ENCODE peak calls at places on chromosomes 7 and 10, in six cellular contexts. One of them, this sample, is unnamed.

GRCh38 chr7:81956520-81956919 is 186.7 kb upstream of the HGF start:
- DNase-seq in stomach: no peak
- DNase-seq in A549: peak
- DNase-seq in ovary: no peak
- DNase-seq in transverse colon: no peak
- DNase-seq in upper lobe of left lung: no peak
- DNase-seq in this sample: no peak

GRCh38 chr10:16049050-16049449 is 188.7 kb upstream of the MINDY3 start:
- DNase-seq in stomach: no peak
- DNase-seq in A549: peak
- DNase-seq in ovary: no peak
- DNase-seq in transverse colon: no peak
- DNase-seq in upper lobe of left lung: no peak
- DNase-seq in this sample: no peak

GRCh38 chr10:12193193-12193592 is 2.5 kb downstream of the NUDT5 start:
- DNase-seq in stomach: no peak
- DNase-seq in A549: no peak
- DNase-seq in ovary: no peak
- DNase-seq in transverse colon: no peak
- DNase-seq in upper lobe of left lung: no peak
- DNase-seq in this sample: no peak

GRCh38 chr7:139777948-139778841 is at the start of gene HIPK2:
- DNase-seq in stomach: peak
- DNase-seq in A549: peak
- DNase-seq in ovary: peak
- DNase-seq in transverse colon: peak
- DNase-seq in upper lobe of left lung: peak
- DNase-seq in this sample: peak

GRCh38 chr10:29057712-29058426 is 231.0 kb upstream of the LYZL1 start:
- DNase-seq in stomach: no peak
- DNase-seq in A549: no peak
- DNase-seq in ovary: peak
- DNase-seq in transverse colon: no peak
- DNase-seq in upper lobe of left lung: no peak
- DNase-seq in this sample: no peak

GRCh38 chr7:1579481-1580421 is 9.9 kb upstream of the PSMG3 start:
- DNase-seq in stomach: peak
- DNase-seq in A549: peak
- DNase-seq in ovary: peak
- DNase-seq in transverse colon: peak
- DNase-seq in upper lobe of left lung: peak
- DNase-seq in this sample: peak

GRCh38 chr7:65832281-65832680 is 40.6 kb upstream of the VKORC1L1 start:
- DNase-seq in stomach: no peak
- DNase-seq in A549: peak
- DNase-seq in ovary: no peak
- DNase-seq in transverse colon: peak
- DNase-seq in upper lobe of left lung: no peak
- DNase-seq in this sample: no peak

GRCh38 chr7:149883452-149883861 is 9.7 kb downstream of the ATP6V0E2 start:
- DNase-seq in stomach: peak
- DNase-seq in A549: peak
- DNase-seq in ovary: no peak
- DNase-seq in transverse colon: peak
- DNase-seq in upper lobe of left lung: peak
- DNase-seq in this sample: peak

GRCh38 chr7:132805766-132806165 is 229.5 kb upstream of the PLXNA4 start:
- DNase-seq in stomach: no peak
- DNase-seq in A549: no peak
- DNase-seq in ovary: no peak
- DNase-seq in transverse colon: no peak
- DNase-seq in upper lobe of left lung: no peak
- DNase-seq in this sample: no peak

GRCh38 chr10:13924020-13924725 is 337.4 kb downstream of the PRPF18 start:
- DNase-seq in stomach: no peak
- DNase-seq in A549: no peak
- DNase-seq in ovary: no peak
- DNase-seq in transverse colon: no peak
- DNase-seq in upper lobe of left lung: no peak
- DNase-seq in this sample: no peak

GRCh38 chr7:46725136-46725535 is 804.1 kb upstream of the IGFBP3 start:
- DNase-seq in stomach: no peak
- DNase-seq in A549: no peak
- DNase-seq in ovary: no peak
- DNase-seq in transverse colon: no peak
- DNase-seq in upper lobe of left lung: no peak
- DNase-seq in this sample: no peak

GRCh38 chr10:70337201-70337651 is 45.2 kb downstream of the LRRC20 start:
- DNase-seq in stomach: no peak
- DNase-seq in A549: no peak
- DNase-seq in ovary: no peak
- DNase-seq in transverse colon: peak
- DNase-seq in upper lobe of left lung: no peak
- DNase-seq in this sample: peak

GRCh38 chr10:4850400-4850799 is 24.4 kb downstream of the AKR1E2 start:
- DNase-seq in stomach: no peak
- DNase-seq in A549: no peak
- DNase-seq in ovary: no peak
- DNase-seq in transverse colon: no peak
- DNase-seq in upper lobe of left lung: no peak
- DNase-seq in this sample: no peak

GRCh38 chr10:70487824-70488223 is 9.3 kb downstream of the PALD1 start:
- DNase-seq in stomach: no peak
- DNase-seq in A549: no peak
- DNase-seq in ovary: no peak
- DNase-seq in transverse colon: no peak
- DNase-seq in upper lobe of left lung: no peak
- DNase-seq in this sample: no peak

GRCh38 chr10:100518761-100519241 is 860 bp downstream of the SEC31B start:
- DNase-seq in stomach: peak
- DNase-seq in A549: peak
- DNase-seq in ovary: peak
- DNase-seq in transverse colon: peak
- DNase-seq in upper lobe of left lung: peak
- DNase-seq in this sample: no peak

GRCh38 chr7:100839361-100839760 is 12.0 kb upstream of the EPHB4 start:
- DNase-seq in stomach: no peak
- DNase-seq in A549: no peak
- DNase-seq in ovary: no peak
- DNase-seq in transverse colon: no peak
- DNase-seq in upper lobe of left lung: no peak
- DNase-seq in this sample: no peak

GRCh38 chr10:100662067-100662466 is 83.3 kb upstream of the PAX2 start:
- DNase-seq in stomach: no peak
- DNase-seq in A549: no peak
- DNase-seq in ovary: no peak
- DNase-seq in transverse colon: no peak
- DNase-seq in upper lobe of left lung: no peak
- DNase-seq in this sample: no peak

GRCh38 chr10:15436696-15437095 is 65.6 kb upstream of the FAM171A1 start:
- DNase-seq in stomach: no peak
- DNase-seq in A549: peak
- DNase-seq in ovary: no peak
- DNase-seq in transverse colon: no peak
- DNase-seq in upper lobe of left lung: no peak
- DNase-seq in this sample: no peak

GRCh38 chr7:18352339-18353255 is 143.0 kb upstream of the HDAC9 start:
- DNase-seq in stomach: peak
- DNase-seq in A549: peak
- DNase-seq in ovary: no peak
- DNase-seq in transverse colon: peak
- DNase-seq in upper lobe of left lung: peak
- DNase-seq in this sample: no peak

DNA sequence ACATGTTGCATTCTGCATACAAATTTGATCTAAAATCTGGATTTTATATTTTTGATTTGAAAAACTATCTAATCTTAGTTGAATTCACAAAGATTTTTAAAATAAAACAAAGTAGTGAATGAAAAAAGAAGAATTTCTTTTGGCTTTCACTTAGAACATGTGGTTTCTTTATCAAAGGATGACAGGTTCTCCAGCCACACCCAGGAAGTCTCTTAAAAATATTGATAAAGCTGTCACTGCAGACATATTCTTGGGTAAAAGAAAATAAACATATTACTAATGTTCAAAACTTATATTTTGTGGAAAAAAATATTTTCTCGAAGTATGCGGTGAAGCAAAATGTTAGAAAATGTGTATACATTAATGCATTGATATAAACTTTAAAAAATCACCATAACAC is 44.3 kb downstream of the ARL4A start:
- DNase-seq in stomach: no peak
- DNase-seq in A549: no peak
- DNase-seq in ovary: no peak
- DNase-seq in transverse colon: no peak
- DNase-seq in upper lobe of left lung: no peak
- DNase-seq in this sample: no peak
- TF ChIP-seq EP300 in stomach: no peak
- TF ChIP-seq EP300 in A549: no peak
- TF ChIP-seq EP300 in ovary: no peak
- TF ChIP-seq EP300 in transverse colon: no peak
- TF ChIP-seq EP300 in upper lobe of left lung: no peak
- TF ChIP-seq EP300 in this sample: no peak

GRCh38 chr7:15214981-15215380 is 312.4 kb upstream of the DGKB start:
- DNase-seq in stomach: no peak
- DNase-seq in A549: no peak
- DNase-seq in ovary: no peak
- DNase-seq in transverse colon: no peak
- DNase-seq in upper lobe of left lung: no peak
- DNase-seq in this sample: no peak
- H3K27ac ChIP-seq in stomach: no peak
- H3K27ac ChIP-seq in A549: no peak
- H3K27ac ChIP-seq in ovary: no peak
- H3K27ac ChIP-seq in transverse colon: no peak
- H3K27ac ChIP-seq in upper lobe of left lung: no peak
- H3K27ac ChIP-seq in this sample: no peak

DNA sequence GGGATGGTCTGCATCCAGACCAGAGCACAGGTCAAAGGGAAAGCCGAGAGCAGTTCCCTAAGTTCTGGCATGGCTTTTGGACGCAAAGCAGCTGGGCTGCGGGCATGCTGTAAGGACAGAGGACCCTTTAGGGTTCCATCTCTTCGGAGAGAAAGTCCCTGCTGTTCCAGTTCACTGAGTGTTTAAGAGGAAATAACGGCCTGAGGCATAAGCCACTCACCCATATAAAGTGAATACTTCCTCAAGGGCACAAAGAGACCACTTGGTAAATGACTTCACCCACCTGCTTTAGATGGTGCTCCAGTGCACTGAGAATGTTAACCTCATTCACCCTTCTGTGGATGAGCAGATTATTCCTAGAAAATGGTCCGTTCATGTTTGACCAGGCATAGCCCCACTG is 586.7 kb upstream of the GALNT17 start:
- DNase-seq in stomach: no peak
- DNase-seq in A549: no peak
- DNase-seq in ovary: no peak
- DNase-seq in transverse colon: no peak
- DNase-seq in upper lobe of left lung: no peak
- DNase-seq in this sample: no peak
- H3K4me3 ChIP-seq in stomach: no peak
- H3K4me3 ChIP-seq in A549: no peak
- H3K4me3 ChIP-seq in ovary: no peak
- H3K4me3 ChIP-seq in transverse colon: no peak
- H3K4me3 ChIP-seq in upper lobe of left lung: no peak
- H3K4me3 ChIP-seq in this sample: no peak

GRCh38 chr10:31929986-31930675 is 1.5 kb upstream of the ARHGAP12 start:
- DNase-seq in stomach: no peak
- DNase-seq in A549: no peak
- DNase-seq in ovary: no peak
- DNase-seq in transverse colon: no peak
- DNase-seq in upper lobe of left lung: no peak
- DNase-seq in this sample: no peak

GRCh38 chr10:31926765-31927596 is 1.6 kb downstream of the ARHGAP12 start:
- DNase-seq in stomach: no peak
- DNase-seq in A549: peak
- DNase-seq in ovary: no peak
- DNase-seq in transverse colon: no peak
- DNase-seq in upper lobe of left lung: no peak
- DNase-seq in this sample: no peak

GRCh38 chr10:31927597-31928530 is 767 bp downstream of the ARHGAP12 start:
- DNase-seq in stomach: peak
- DNase-seq in A549: peak
- DNase-seq in ovary: peak
- DNase-seq in transverse colon: peak
- DNase-seq in upper lobe of left lung: peak
- DNase-seq in this sample: peak

GRCh38 chr10:31929260-31929985 is 792 bp upstream of the ARHGAP12 start:
- DNase-seq in stomach: peak
- DNase-seq in A549: peak
- DNase-seq in ovary: peak
- DNase-seq in transverse colon: peak
- DNase-seq in upper lobe of left lung: peak
- DNase-seq in this sample: peak

GRCh38 chr10:31928531-31929259 is at the start of gene ARHGAP12:
- DNase-seq in stomach: peak
- DNase-seq in A549: peak
- DNase-seq in ovary: peak
- DNase-seq in transverse colon: peak
- DNase-seq in upper lobe of left lung: peak
- DNase-seq in this sample: peak
- TF ChIP-seq EP300 in stomach: no peak
- TF ChIP-seq EP300 in A549: peak
- TF ChIP-seq EP300 in ovary: no peak
- TF ChIP-seq EP300 in transverse colon: no peak
- TF ChIP-seq EP300 in upper lobe of left lung: no peak
- TF ChIP-seq EP300 in this sample: no peak

GRCh38 chr7:45138433-45139267 is 18.9 kb upstream of the RAMP3 start:
- DNase-seq in stomach: no peak
- DNase-seq in A549: no peak
- DNase-seq in ovary: no peak
- DNase-seq in transverse colon: no peak
- DNase-seq in upper lobe of left lung: no peak
- DNase-seq in this sample: no peak
- H3K27ac ChIP-seq in stomach: no peak
- H3K27ac ChIP-seq in A549: no peak
- H3K27ac ChIP-seq in ovary: no peak
- H3K27ac ChIP-seq in transverse colon: no peak
- H3K27ac ChIP-seq in upper lobe of left lung: no peak
- H3K27ac ChIP-seq in this sample: no peak